ENCODE peak calls at places on chromosome 14, in nine cellular contexts. D is naive thymus-derived CD8-positive, alpha-beta T cell; Y is GM13977; W is GM03348; J is EH; Q is T47D; Z is body of pancreas; N is stimulated activated CD4-positive, alpha-beta T cell treated with anti-CD3 and anti-CD28 coated beads, Interleukin-4, amount 100 ng/mL, for 24 hours; B is NCI-H2029. X is an unnamed sample.

GRCh38 chr14:46571970-46572369 is 79.6 kb downstream of the RPL10L start:
- DNase-seq in D (no peak), Y (no peak), W (no peak), J (no peak), Q (no peak), Z (no peak), N (no peak), B (no peak), X (no peak)

GRCh38 chr14:94110552-94111181 is at the start of gene IFI27:
- DNase-seq in D (no peak), Y (no peak), W (no peak), J (peak), Q (peak), Z (no peak), N (no peak), B (peak), X (no peak)

GRCh38 chr14:103488960-103489359 is 33.7 kb downstream of the CKB start:
- DNase-seq in D (no peak), Y (no peak), W (no peak), J (peak), Q (no peak), Z (no peak), N (no peak), B (no peak), X (peak)

GRCh38 chr14:74583689-74584434 is 28.2 kb downstream of the LTBP2 start:
- DNase-seq in D (no peak), Y (no peak), W (peak), J (peak), Q (no peak), Z (no peak), N (peak), B (no peak), X (peak)

GRCh38 chr14:70822706-70823185 is 13.4 kb upstream of the MAP3K9 start:
- DNase-seq in D (no peak), Y (no peak), W (peak), J (no peak), Q (peak), Z (no peak), N (no peak), B (no peak), X (no peak)

GRCh38 chr14:88793259-88793625 is 489 bp upstream of the EML5 start:
- DNase-seq in D (no peak), Y (no peak), W (no peak), J (no peak), Q (no peak), Z (no peak), N (no peak), B (no peak), X (no peak)

GRCh38 chr14:31880935-31881334 is 196.2 kb upstream of the ARHGAP5 start:
- DNase-seq in D (no peak), Y (no peak), W (peak), J (peak), Q (peak), Z (no peak), N (no peak), B (no peak), X (peak)

GRCh38 chr14:97021571-97022171 is 224.5 kb downstream of the VRK1 start:
- DNase-seq in D (no peak), Y (no peak), W (no peak), J (no peak), Q (peak), Z (no peak), N (no peak), B (no peak), X (no peak)

GRCh38 chr14:89746654-89747053 is 207.9 kb downstream of the EFCAB11 start:
- DNase-seq in D (no peak), Y (no peak), W (no peak), J (no peak), Q (no peak), Z (no peak), N (no peak), B (no peak), X (no peak)

GRCh38 chr14:77009014-77009413 is 19.5 kb downstream of the IRF2BPL start:
- DNase-seq in D (no peak), Y (no peak), W (no peak), J (no peak), Q (peak), Z (no peak), N (no peak), B (no peak), X (no peak)

GRCh38 chr14:70685480-70686197 is 43.9 kb downstream of the TTC9 start:
- DNase-seq in D (no peak), Y (no peak), W (no peak), J (no peak), Q (no peak), Z (no peak), N (no peak), B (no peak), X (peak)

GRCh38 chr14:73465833-73466532 is 7.6 kb upstream of the NUMB start:
- DNase-seq in D (no peak), Y (no peak), W (no peak), J (peak), Q (peak), Z (no peak), N (no peak), B (no peak), X (peak)

GRCh38 chr14:103015426-103015825 is 41.9 kb downstream of the CDC42BPB start:
- DNase-seq in D (no peak), Y (no peak), W (no peak), J (no peak), Q (no peak), Z (no peak), N (no peak), B (no peak), X (no peak)

GRCh38 chr14:23478109-23478698 is 8.7 kb downstream of the NGDN start:
- DNase-seq in D (peak), Y (peak), W (peak), J (peak), Q (peak), Z (peak), N (peak), B (peak), X (peak)

GRCh38 chr14:66634876-66635275 is 126.9 kb downstream of the GPHN start:
- DNase-seq in D (no peak), Y (no peak), W (no peak), J (peak), Q (peak), Z (no peak), N (no peak), B (no peak), X (no peak)

GRCh38 chr14:22597771-22598098 is 365 bp upstream of the ABHD4 start:
- DNase-seq in D (no peak), Y (no peak), W (no peak), J (peak), Q (no peak), Z (no peak), N (no peak), B (no peak), X (no peak)

GRCh38 chr14:70887207-70888150 is 19.8 kb upstream of the PCNX1 start:
- DNase-seq in D (no peak), Y (no peak), W (peak), J (peak), Q (no peak), Z (no peak), N (no peak), B (no peak), X (peak)

GRCh38 chr14:65565948-65566347 is 153.4 kb downstream of the FUT8 start:
- DNase-seq in D (no peak), Y (no peak), W (no peak), J (peak), Q (no peak), Z (no peak), N (no peak), B (no peak), X (no peak)

GRCh38 chr14:99363616-99364290 is 91.8 kb upstream of the BCL11B start:
- DNase-seq in D (no peak), Y (no peak), W (no peak), J (no peak), Q (no peak), Z (no peak), N (no peak), B (no peak), X (no peak)

GRCh38 chr14:64601571-64601970 is 51.8 kb downstream of the PPP1R36 start:
- DNase-seq in D (no peak), Y (no peak), W (no peak), J (no peak), Q (no peak), Z (no peak), N (no peak), B (no peak), X (no peak)

GRCh38 chr14:52724360-52724644 is 5.7 kb upstream of the STYX start:
- DNase-seq in D (no peak), Y (no peak), W (no peak), J (no peak), Q (no peak), Z (no peak), N (no peak), B (no peak), X (no peak)

GRCh38 chr14:59811850-59812249 is 58.7 kb downstream of the RTN1 start:
- DNase-seq in D (no peak), Y (no peak), W (no peak), J (no peak), Q (no peak), Z (no peak), N (no peak), B (no peak), X (no peak)

GRCh38 chr14:104395276-104395675 is 184.3 kb upstream of the C14orf180 start:
- DNase-seq in D (no peak), Y (no peak), W (no peak), J (no peak), Q (no peak), Z (no peak), N (no peak), B (no peak), X (no peak)

GRCh38 chr14:84825481-84825880 is 704.5 kb upstream of the FLRT2 start:
- DNase-seq in D (no peak), Y (no peak), W (peak), J (peak), Q (no peak), Z (no peak), N (no peak), B (no peak), X (peak)

GRCh38 chr14:57641776-57642175 is 148.1 kb upstream of the CCDC198 start:
- DNase-seq in D (no peak), Y (no peak), W (no peak), J (no peak), Q (no peak), Z (no peak), N (no peak), B (no peak), X (no peak)

GRCh38 chr14:75123991-75124390 is 2.9 kb downstream of the NEK9 start:
- DNase-seq in D (no peak), Y (peak), W (peak), J (peak), Q (no peak), Z (no peak), N (peak), B (no peak), X (peak)

GRCh38 chr14:21047378-21047781 is 5.2 kb downstream of the RNASE7 start:
- DNase-seq in D (no peak), Y (no peak), W (peak), J (peak), Q (no peak), Z (no peak), N (no peak), B (no peak), X (no peak)